ENCODE peak calls at places on chromosome 18, in eight cellular contexts. One of them, this sample, is unnamed.

GRCh38 chr18:54743596-54743995 is 84.7 kb upstream of the RAB27B start:
- DNase-seq in AG09309: no peak
- DNase-seq in AG04450: no peak
- DNase-seq in tibial artery: no peak
- DNase-seq in mucosa of descending colon: no peak
- DNase-seq in fibroblast of lung: no peak
- DNase-seq in activated CD8-positive, alpha-beta T cell treated with anti-CD3 and anti-CD28 coated beads for 36 hours: no peak
- DNase-seq in Peyer's patch: no peak
- DNase-seq in this sample: no peak

GRCh38 chr18:1663879-1664705 is 759.4 kb downstream of the ADCYAP1 start:
- DNase-seq in AG09309: no peak
- DNase-seq in tibial artery: peak
- DNase-seq in Peyer's patch: peak
- DNase-seq in mucosa of descending colon: peak
- DNase-seq in AG04450: no peak
- DNase-seq in fibroblast of lung: no peak
- DNase-seq in activated CD8-positive, alpha-beta T cell treated with anti-CD3 and anti-CD28 coated beads for 36 hours: peak
- DNase-seq in this sample: no peak

GRCh38 chr18:34726286-34727004 is 16.3 kb downstream of the DTNA start:
- DNase-seq in tibial artery: no peak
- DNase-seq in AG04450: no peak
- DNase-seq in mucosa of descending colon: no peak
- DNase-seq in AG09309: no peak
- DNase-seq in activated CD8-positive, alpha-beta T cell treated with anti-CD3 and anti-CD28 coated beads for 36 hours: no peak
- DNase-seq in fibroblast of lung: no peak
- DNase-seq in Peyer's patch: no peak
- DNase-seq in this sample: no peak

GRCh38 chr18:57970356-57971095 is 73.5 kb upstream of the NEDD4L start:
- DNase-seq in fibroblast of lung: no peak
- DNase-seq in AG04450: no peak
- DNase-seq in mucosa of descending colon: no peak
- DNase-seq in AG09309: no peak
- DNase-seq in tibial artery: no peak
- DNase-seq in Peyer's patch: no peak
- DNase-seq in activated CD8-positive, alpha-beta T cell treated with anti-CD3 and anti-CD28 coated beads for 36 hours: peak
- DNase-seq in this sample: no peak

GRCh38 chr18:71249791-71250190 is 960.9 kb downstream of the SOCS6 start:
- DNase-seq in activated CD8-positive, alpha-beta T cell treated with anti-CD3 and anti-CD28 coated beads for 36 hours: no peak
- DNase-seq in mucosa of descending colon: no peak
- DNase-seq in fibroblast of lung: no peak
- DNase-seq in Peyer's patch: no peak
- DNase-seq in AG09309: no peak
- DNase-seq in tibial artery: no peak
- DNase-seq in AG04450: no peak
- DNase-seq in this sample: no peak

GRCh38 chr18:711693-712400 is 583 bp downstream of the ENOSF1 start:
- DNase-seq in activated CD8-positive, alpha-beta T cell treated with anti-CD3 and anti-CD28 coated beads for 36 hours: peak
- DNase-seq in fibroblast of lung: peak
- DNase-seq in AG04450: peak
- DNase-seq in Peyer's patch: peak
- DNase-seq in mucosa of descending colon: peak
- DNase-seq in tibial artery: peak
- DNase-seq in AG09309: peak
- DNase-seq in this sample: peak

GRCh38 chr18:23703057-23703986 is 14.1 kb downstream of the LAMA3 start:
- DNase-seq in AG09309: no peak
- DNase-seq in mucosa of descending colon: no peak
- DNase-seq in tibial artery: no peak
- DNase-seq in AG04450: peak
- DNase-seq in Peyer's patch: peak
- DNase-seq in activated CD8-positive, alpha-beta T cell treated with anti-CD3 and anti-CD28 coated beads for 36 hours: peak
- DNase-seq in fibroblast of lung: peak
- DNase-seq in this sample: peak

GRCh38 chr18:2570772-2571199 is 519 bp downstream of the METTL4 start:
- DNase-seq in tibial artery: peak
- DNase-seq in mucosa of descending colon: peak
- DNase-seq in fibroblast of lung: peak
- DNase-seq in AG04450: peak
- DNase-seq in activated CD8-positive, alpha-beta T cell treated with anti-CD3 and anti-CD28 coated beads for 36 hours: peak
- DNase-seq in Peyer's patch: peak
- DNase-seq in AG09309: no peak
- DNase-seq in this sample: peak

GRCh38 chr18:22309191-22309590 is 108.5 kb downstream of the CTAGE1 start:
- DNase-seq in activated CD8-positive, alpha-beta T cell treated with anti-CD3 and anti-CD28 coated beads for 36 hours: no peak
- DNase-seq in AG09309: peak
- DNase-seq in tibial artery: no peak
- DNase-seq in Peyer's patch: no peak
- DNase-seq in AG04450: peak
- DNase-seq in fibroblast of lung: peak
- DNase-seq in mucosa of descending colon: no peak
- DNase-seq in this sample: peak

GRCh38 chr18:37320320-37320719 is 245.3 kb downstream of the CELF4 start:
- DNase-seq in mucosa of descending colon: no peak
- DNase-seq in AG04450: no peak
- DNase-seq in activated CD8-positive, alpha-beta T cell treated with anti-CD3 and anti-CD28 coated beads for 36 hours: no peak
- DNase-seq in tibial artery: no peak
- DNase-seq in fibroblast of lung: no peak
- DNase-seq in AG09309: no peak
- DNase-seq in Peyer's patch: no peak
- DNase-seq in this sample: no peak

GRCh38 chr18:6056171-6056932 is 161.0 kb upstream of the TMEM200C start:
- DNase-seq in activated CD8-positive, alpha-beta T cell treated with anti-CD3 and anti-CD28 coated beads for 36 hours: no peak
- DNase-seq in fibroblast of lung: peak
- DNase-seq in AG04450: peak
- DNase-seq in mucosa of descending colon: no peak
- DNase-seq in AG09309: peak
- DNase-seq in tibial artery: no peak
- DNase-seq in Peyer's patch: no peak
- DNase-seq in this sample: no peak

GRCh38 chr18:13254971-13255927 is 36.7 kb downstream of the LDLRAD4 start:
- DNase-seq in tibial artery: peak
- DNase-seq in AG09309: no peak
- DNase-seq in activated CD8-positive, alpha-beta T cell treated with anti-CD3 and anti-CD28 coated beads for 36 hours: no peak
- DNase-seq in AG04450: no peak
- DNase-seq in Peyer's patch: peak
- DNase-seq in fibroblast of lung: no peak
- DNase-seq in mucosa of descending colon: no peak
- DNase-seq in this sample: no peak

GRCh38 chr18:46624127-46624526 is 32.9 kb downstream of the LOXHD1 start:
- DNase-seq in mucosa of descending colon: no peak
- DNase-seq in Peyer's patch: no peak
- DNase-seq in AG09309: no peak
- DNase-seq in tibial artery: no peak
- DNase-seq in fibroblast of lung: no peak
- DNase-seq in AG04450: no peak
- DNase-seq in activated CD8-positive, alpha-beta T cell treated with anti-CD3 and anti-CD28 coated beads for 36 hours: peak
- DNase-seq in this sample: no peak

GRCh38 chr18:22124970-22125369 is 44.4 kb upstream of the GATA6 start:
- DNase-seq in AG09309: no peak
- DNase-seq in AG04450: no peak
- DNase-seq in Peyer's patch: no peak
- DNase-seq in tibial artery: no peak
- DNase-seq in fibroblast of lung: no peak
- DNase-seq in activated CD8-positive, alpha-beta T cell treated with anti-CD3 and anti-CD28 coated beads for 36 hours: no peak
- DNase-seq in mucosa of descending colon: no peak
- DNase-seq in this sample: no peak

GRCh38 chr18:79211844-79212243 is 142.7 kb downstream of the ATP9B start:
- DNase-seq in AG09309: no peak
- DNase-seq in fibroblast of lung: no peak
- DNase-seq in Peyer's patch: no peak
- DNase-seq in AG04450: no peak
- DNase-seq in mucosa of descending colon: no peak
- DNase-seq in activated CD8-positive, alpha-beta T cell treated with anti-CD3 and anti-CD28 coated beads for 36 hours: no peak
- DNase-seq in tibial artery: no peak
- DNase-seq in this sample: no peak

GRCh38 chr18:44897445-44898215 is 216.9 kb downstream of the SETBP1 start:
- DNase-seq in AG04450: no peak
- DNase-seq in fibroblast of lung: no peak
- DNase-seq in mucosa of descending colon: no peak
- DNase-seq in activated CD8-positive, alpha-beta T cell treated with anti-CD3 and anti-CD28 coated beads for 36 hours: no peak
- DNase-seq in Peyer's patch: no peak
- DNase-seq in AG09309: no peak
- DNase-seq in tibial artery: no peak
- DNase-seq in this sample: no peak

GRCh38 chr18:21702602-21703001 is 2.0 kb downstream of the ABHD3 start:
- DNase-seq in activated CD8-positive, alpha-beta T cell treated with anti-CD3 and anti-CD28 coated beads for 36 hours: no peak
- DNase-seq in tibial artery: no peak
- DNase-seq in AG04450: no peak
- DNase-seq in fibroblast of lung: no peak
- DNase-seq in AG09309: no peak
- DNase-seq in Peyer's patch: no peak
- DNase-seq in mucosa of descending colon: no peak
- DNase-seq in this sample: no peak

GRCh38 chr18:74800098-74800497 is 202.4 kb downstream of the ZNF407 start:
- DNase-seq in tibial artery: no peak
- DNase-seq in Peyer's patch: no peak
- DNase-seq in fibroblast of lung: no peak
- DNase-seq in AG09309: no peak
- DNase-seq in mucosa of descending colon: no peak
- DNase-seq in activated CD8-positive, alpha-beta T cell treated with anti-CD3 and anti-CD28 coated beads for 36 hours: no peak
- DNase-seq in AG04450: no peak
- DNase-seq in this sample: no peak
- TF ChIP-seq CTCF in tibial artery: no peak
- TF ChIP-seq CTCF in Peyer's patch: no peak
- TF ChIP-seq CTCF in fibroblast of lung: no peak
- TF ChIP-seq CTCF in AG09309: no peak
- TF ChIP-seq CTCF in mucosa of descending colon: no peak
- TF ChIP-seq CTCF in activated CD8-positive, alpha-beta T cell treated with anti-CD3 and anti-CD28 coated beads for 36 hours: no peak
- TF ChIP-seq CTCF in AG04450: no peak
- TF ChIP-seq CTCF in this sample: no peak

DNA sequence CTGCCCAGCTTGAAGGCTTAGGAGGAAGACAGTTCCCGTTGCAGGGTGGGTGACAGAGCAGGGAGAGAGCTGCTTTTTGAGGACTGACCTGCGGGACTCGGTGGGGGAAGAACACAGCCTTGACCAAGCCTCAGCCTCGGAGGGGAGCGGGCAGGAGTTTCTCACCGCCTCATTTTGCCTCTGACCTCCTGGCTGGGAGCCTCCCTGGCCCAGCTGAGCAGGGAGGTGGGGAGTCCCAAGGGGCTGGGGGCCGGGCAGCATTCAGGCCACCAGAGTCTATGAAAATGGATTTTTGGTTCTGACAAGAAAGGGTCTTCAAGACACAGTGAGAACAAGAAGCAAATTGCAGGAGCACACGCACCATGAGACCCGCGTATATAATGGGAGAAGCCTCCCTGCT is 51.3 kb upstream of the SMAD7 start:
- DNase-seq in Peyer's patch: no peak
- DNase-seq in AG04450: no peak
- DNase-seq in tibial artery: no peak
- DNase-seq in mucosa of descending colon: no peak
- DNase-seq in AG09309: no peak
- DNase-seq in fibroblast of lung: no peak
- DNase-seq in activated CD8-positive, alpha-beta T cell treated with anti-CD3 and anti-CD28 coated beads for 36 hours: no peak
- DNase-seq in this sample: no peak
- TF ChIP-seq CTCF in Peyer's patch: no peak
- TF ChIP-seq CTCF in AG04450: no peak
- TF ChIP-seq CTCF in tibial artery: no peak
- TF ChIP-seq CTCF in mucosa of descending colon: no peak
- TF ChIP-seq CTCF in AG09309: no peak
- TF ChIP-seq CTCF in fibroblast of lung: no peak
- TF ChIP-seq CTCF in activated CD8-positive, alpha-beta T cell treated with anti-CD3 and anti-CD28 coated beads for 36 hours: no peak
- TF ChIP-seq CTCF in this sample: no peak

GRCh38 chr18:59276047-59276446 is 2.8 kb upstream of the RAX start:
- DNase-seq in mucosa of descending colon: no peak
- DNase-seq in AG04450: no peak
- DNase-seq in tibial artery: no peak
- DNase-seq in activated CD8-positive, alpha-beta T cell treated with anti-CD3 and anti-CD28 coated beads for 36 hours: no peak
- DNase-seq in AG09309: no peak
- DNase-seq in Peyer's patch: no peak
- DNase-seq in fibroblast of lung: no peak
- DNase-seq in this sample: no peak

GRCh38 chr18:59272221-59272888 is 899 bp downstream of the RAX start:
- DNase-seq in Peyer's patch: no peak
- DNase-seq in activated CD8-positive, alpha-beta T cell treated with anti-CD3 and anti-CD28 coated beads for 36 hours: peak
- DNase-seq in fibroblast of lung: no peak
- DNase-seq in AG09309: no peak
- DNase-seq in AG04450: no peak
- DNase-seq in tibial artery: no peak
- DNase-seq in mucosa of descending colon: peak
- DNase-seq in this sample: no peak

GRCh38 chr18:59273936-59274928 is 978 bp upstream of the RAX start:
- DNase-seq in tibial artery: no peak
- DNase-seq in Peyer's patch: no peak
- DNase-seq in fibroblast of lung: no peak
- DNase-seq in mucosa of descending colon: peak
- DNase-seq in activated CD8-positive, alpha-beta T cell treated with anti-CD3 and anti-CD28 coated beads for 36 hours: no peak
- DNase-seq in AG04450: no peak
- DNase-seq in AG09309: no peak
- DNase-seq in this sample: no peak

GRCh38 chr18:59272971-59273935 is at the start of gene RAX:
- DNase-seq in Peyer's patch: no peak
- DNase-seq in AG04450: no peak
- DNase-seq in tibial artery: no peak
- DNase-seq in fibroblast of lung: no peak
- DNase-seq in activated CD8-positive, alpha-beta T cell treated with anti-CD3 and anti-CD28 coated beads for 36 hours: peak
- DNase-seq in AG09309: no peak
- DNase-seq in mucosa of descending colon: no peak
- DNase-seq in this sample: no peak

DNA sequence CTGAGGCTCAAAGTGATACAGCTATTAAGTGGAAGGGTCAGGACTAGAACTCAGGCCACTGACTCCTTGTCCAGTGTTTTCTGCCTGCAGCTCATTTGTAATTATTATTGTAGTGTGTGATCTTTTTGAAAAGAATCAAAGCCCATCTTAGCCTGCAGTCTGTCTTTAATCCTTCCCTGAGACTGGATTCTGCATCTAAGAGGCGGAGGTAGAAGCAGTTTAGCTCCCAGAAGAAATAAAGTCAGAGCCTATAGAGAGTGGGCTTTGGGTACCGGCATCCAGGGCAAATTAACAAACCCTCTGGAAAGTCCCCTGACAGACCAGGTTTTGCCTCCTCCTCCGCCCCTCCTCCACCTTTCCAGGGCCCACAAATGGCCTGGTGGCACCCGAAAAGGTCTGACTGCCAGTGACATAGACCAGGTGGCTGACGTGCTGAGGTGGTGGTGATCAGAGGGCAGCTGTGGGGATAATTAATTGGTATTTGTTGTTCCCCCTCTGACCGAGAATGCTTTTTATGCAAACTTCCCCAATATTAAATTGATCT is 2.2 kb upstream of the RAX start:
- DNase-seq in AG04450: no peak
- DNase-seq in activated CD8-positive, alpha-beta T cell treated with anti-CD3 and anti-CD28 coated beads for 36 hours: no peak
- DNase-seq in tibial artery: no peak
- DNase-seq in Peyer's patch: no peak
- DNase-seq in mucosa of descending colon: no peak
- DNase-seq in AG09309: no peak
- DNase-seq in fibroblast of lung: no peak
- DNase-seq in this sample: no peak
- TF ChIP-seq CTCF in AG04450: no peak
- TF ChIP-seq CTCF in activated CD8-positive, alpha-beta T cell treated with anti-CD3 and anti-CD28 coated beads for 36 hours: no peak
- TF ChIP-seq CTCF in tibial artery: no peak
- TF ChIP-seq CTCF in Peyer's patch: no peak
- TF ChIP-seq CTCF in mucosa of descending colon: no peak
- TF ChIP-seq CTCF in AG09309: no peak
- TF ChIP-seq CTCF in fibroblast of lung: no peak
- TF ChIP-seq CTCF in this sample: no peak

DNA sequence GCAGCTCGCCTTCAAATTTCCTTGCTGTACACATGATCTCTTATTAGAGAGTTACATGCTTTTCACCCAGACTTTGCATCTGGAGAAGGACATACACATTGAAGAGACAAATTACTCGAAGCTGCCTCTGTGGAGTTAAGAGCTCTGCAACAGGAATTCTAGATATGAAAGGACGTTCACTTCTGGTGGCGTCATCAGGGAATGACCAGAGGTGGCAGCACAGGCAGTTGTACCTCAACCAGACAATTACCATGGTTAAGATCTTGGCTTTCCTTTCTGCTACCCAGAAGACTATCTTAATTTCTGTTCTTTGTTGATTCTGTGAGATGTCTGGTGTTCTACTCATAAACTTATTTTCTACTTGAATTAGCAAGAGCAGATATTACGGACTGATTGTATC is 39.1 kb upstream of the MC4R start:
- DNase-seq in AG09309: no peak
- DNase-seq in fibroblast of lung: no peak
- DNase-seq in AG04450: no peak
- DNase-seq in mucosa of descending colon: no peak
- DNase-seq in activated CD8-positive, alpha-beta T cell treated with anti-CD3 and anti-CD28 coated beads for 36 hours: no peak
- DNase-seq in Peyer's patch: no peak
- DNase-seq in tibial artery: no peak
- DNase-seq in this sample: no peak
- TF ChIP-seq CTCF in AG09309: peak
- TF ChIP-seq CTCF in fibroblast of lung: peak
- TF ChIP-seq CTCF in AG04450: peak
- TF ChIP-seq CTCF in mucosa of descending colon: no peak
- TF ChIP-seq CTCF in activated CD8-positive, alpha-beta T cell treated with anti-CD3 and anti-CD28 coated beads for 36 hours: no peak
- TF ChIP-seq CTCF in Peyer's patch: no peak
- TF ChIP-seq CTCF in tibial artery: no peak
- TF ChIP-seq CTCF in this sample: peak